ENCODE peak calls at places on chromosomes 2 and 18, in nine cellular contexts. Z, S, A, F, T, V, M, W and G are unnamed samples.

GRCh38 chr2:69683170-69683971 is 39.8 kb upstream of the AAK1 start:
- DNase-seq in Z (no peak), A (no peak), F (no peak), V (peak; percentile 67), T (peak; percentile 28), S (peak; percentile 38), M (no peak), W (peak; percentile 38), G (no peak)

GRCh38 chr2:32355976-32356734 is 668 bp upstream of the BIRC6 start:
- DNase-seq in F (no peak), V (no peak), S (no peak), T (no peak), A (no peak), W (no peak), M (no peak), Z (no peak), G (no peak)

GRCh38 chr2:37005118-37005868 is 39.0 kb upstream of the STRN start:
- DNase-seq in F (no peak), S (no peak), V (no peak), A (peak; percentile 21), Z (no peak), M (no peak), W (peak; percentile 33), T (no peak), G (no peak)

GRCh38 chr2:187546762-187547333 is 7.4 kb downstream of the TFPI start:
- DNase-seq in A (no peak), W (no peak), V (no peak), S (no peak), T (no peak), F (no peak), M (no peak), Z (no peak), G (no peak)

GRCh38 chr18:76573325-76574025 is 78.4 kb upstream of the ZNF516 start:
- DNase-seq in M (no peak), V (no peak), A (no peak), F (no peak), T (no peak), S (no peak), Z (peak; percentile 25), W (no peak), G (peak; percentile 75)

GRCh38 chr2:221779614-221780067 is 207.5 kb upstream of the EPHA4 start:
- DNase-seq in W (no peak), Z (no peak), F (peak; percentile 83), M (no peak), S (no peak), A (peak; percentile 12), T (no peak), V (peak; percentile 8), G (no peak)

GRCh38 chr2:126244937-126245336 is 411.0 kb upstream of the GYPC start:
- DNase-seq in M (no peak), Z (no peak), A (peak; percentile 23), T (peak; percentile 29), V (peak; percentile 20), F (no peak), S (peak; percentile 28), W (peak; percentile 61), G (peak; percentile 51)

GRCh38 chr2:140586379-140586778 is 1544.4 kb downstream of the LRP1B start:
- DNase-seq in M (no peak), F (no peak), V (no peak), Z (peak; percentile 27), S (no peak), T (no peak), A (peak; percentile 8), W (peak; percentile 54), G (peak; percentile 31)

GRCh38 chr2:218964041-218964771 is 4.7 kb downstream of the CDK5R2 start:
- DNase-seq in M (no peak), Z (no peak), W (no peak), F (no peak), S (no peak), V (no peak), A (no peak), T (no peak), G (no peak)

GRCh38 chr18:6992761-6993160 is 124.8 kb downstream of the LAMA1 start:
- DNase-seq in M (no peak), Z (no peak), V (no peak), F (no peak), T (no peak), S (no peak), W (no peak), A (no peak), G (no peak)

GRCh38 chr2:177572236-177572671 is 179.7 kb downstream of the AGPS start:
- DNase-seq in V (no peak), M (no peak), Z (no peak), T (no peak), F (no peak), W (peak; percentile 80), A (no peak), S (no peak), G (no peak)

GRCh38 chr18:79531926-79532689 is 136.4 kb downstream of the NFATC1 start:
- DNase-seq in W (no peak), S (no peak), M (peak; percentile 35), V (no peak), F (peak; percentile 61), T (no peak), Z (no peak), A (peak; percentile 5), G (peak; percentile 36)

GRCh38 chr2:179850188-179850587 is 11.2 kb downstream of the ZNF385B start:
- DNase-seq in A (no peak), F (no peak), W (peak; percentile 5), V (no peak), T (no peak), S (no peak), M (no peak), Z (no peak), G (no peak)

GRCh38 chr2:112006076-112006410 is 49.0 kb upstream of the TMEM87B start:
- DNase-seq in Z (no peak), T (no peak), F (no peak), W (no peak), A (no peak), M (no peak), S (no peak), V (no peak), G (no peak)

GRCh38 chr2:12051831-12052230 is 305.4 kb downstream of the LPIN1 start:
- DNase-seq in A (no peak), T (no peak), V (no peak), M (no peak), F (no peak), S (no peak), W (no peak), Z (no peak), G (no peak)

GRCh38 chr2:82795446-82795845 is 1663.6 kb downstream of the SUCLG1 start:
- DNase-seq in W (no peak), S (no peak), A (no peak), V (no peak), M (no peak), F (no peak), Z (no peak), T (no peak), G (no peak)

GRCh38 chr2:47250576-47251403 is 95.7 kb upstream of the STPG4 start:
- DNase-seq in W (no peak), T (no peak), M (no peak), S (no peak), V (no peak), F (no peak), Z (no peak), A (no peak), G (no peak)

GRCh38 chr2:203759692-203760365 is 53.4 kb downstream of the CD28 start:
- DNase-seq in S (peak; percentile 72), Z (no peak), F (no peak), A (no peak), V (no peak), M (no peak), W (no peak), T (no peak), G (no peak)

GRCh38 chr2:239945751-239946569 is 79.2 kb downstream of the NDUFA10 start:
- DNase-seq in W (no peak), T (peak; percentile 18), S (peak; percentile 6), Z (no peak), F (peak; percentile 52), A (no peak), M (peak; percentile 7), V (no peak), G (no peak)

GRCh38 chr2:36570416-36570815 is 27.6 kb downstream of the FEZ2 start:
- DNase-seq in S (no peak), T (no peak), Z (no peak), A (no peak), M (no peak), V (no peak), F (no peak), W (no peak), G (no peak)

GRCh38 chr18:74275736-74276135 is 16.0 kb downstream of the CYB5A start:
- DNase-seq in Z (no peak), W (no peak), T (no peak), M (no peak), F (no peak), S (no peak), A (no peak), V (no peak), G (no peak)
- H3K4me1 ChIP-seq in Z (peaks cover 2% of the 10 kb centered on the region), W (peaks cover 64% of the 10 kb centered on the region), T (peaks cover 57% of the 10 kb centered on the region), M (peaks cover 16% of the 10 kb centered on the region), F (peaks cover 66% of the 10 kb centered on the region), S (no peaks in the 10 kb centered on the region), A (no peaks in the 10 kb centered on the region), V (peaks cover 42% of the 10 kb centered on the region), G (peaks cover 82% of the 10 kb centered on the region)

GRCh38 chr2:3940661-3941060 is 237.3 kb downstream of the DCDC2C start:
- DNase-seq in W (no peak), T (no peak), V (no peak), M (no peak), A (no peak), Z (no peak), F (no peak), S (no peak), G (no peak)

GRCh38 chr2:3944071-3944470 is 240.7 kb downstream of the DCDC2C start:
- DNase-seq in M (no peak), F (no peak), A (no peak), S (no peak), T (no peak), Z (no peak), V (no peak), W (no peak), G (no peak)

GRCh38 chr2:3942841-3943240 is 239.5 kb downstream of the DCDC2C start:
- DNase-seq in T (no peak), F (no peak), V (no peak), Z (no peak), M (no peak), W (no peak), S (no peak), A (no peak), G (no peak)
- H3K27ac ChIP-seq in T (no peak overlapping the region), F (no peak overlapping the region), V (no peak overlapping the region), Z (no peak overlapping the region), M (no peak overlapping the region), W (no peak overlapping the region), S (no peak overlapping the region), A (no peak overlapping the region), G (no peak overlapping the region)

GRCh38 chr2:86035883-86036789 is 69.5 kb downstream of the POLR1A start:
- DNase-seq in Z (no peak), F (peak; percentile 93), V (peak; percentile 86), T (peak; percentile 90), A (peak; percentile 80), W (no peak), M (peak; percentile 77), S (peak; percentile 78), G (peak; percentile 78)
- TF ChIP-seq POLR2A in Z (no peak), F (no peak), V (no peak), T (no peak), A (no peak), W (no peak), M (peak; percentile 30), S (peak; percentile 52), G (peak; percentile 40)

DNA sequence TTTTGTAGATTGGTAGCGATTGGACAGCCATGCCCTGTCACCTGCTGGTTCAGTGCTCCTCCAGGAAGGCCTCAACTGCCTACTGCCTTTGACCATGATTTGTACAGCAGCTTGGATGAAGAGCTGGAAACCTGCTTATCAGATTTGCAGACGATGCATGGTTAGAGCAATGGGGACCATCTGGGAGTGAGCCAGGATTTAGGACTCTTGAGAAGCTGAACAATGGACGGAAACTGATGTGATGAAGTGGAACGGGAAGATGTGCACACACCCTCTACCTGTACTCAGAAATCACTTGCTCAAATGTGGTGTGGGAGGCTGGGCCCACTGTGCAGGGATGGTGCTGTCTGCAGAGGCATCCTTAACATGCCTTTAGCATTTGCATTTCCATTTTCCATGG is 57.2 kb downstream of the NCK2 start:
- DNase-seq in W (no peak), M (no peak), S (no peak), T (no peak), A (no peak), Z (no peak), V (no peak), F (no peak), G (no peak)
- H3K4me1 ChIP-seq in W (peaks cover 37% of the 10 kb centered on the region), M (peaks cover 14% of the 10 kb centered on the region), S (peaks cover 17% of the 10 kb centered on the region), T (peaks cover 42% of the 10 kb centered on the region), A (peaks cover 52% of the 10 kb centered on the region), Z (no peaks in the 10 kb centered on the region), V (peaks cover 79% of the 10 kb centered on the region), F (peaks cover 43% of the 10 kb centered on the region), G (no peaks in the 10 kb centered on the region)